ENCODE peak calls at places on chromosomes 7 and 10, in eight cellular contexts. R is neuronal stem cell; Z is cardiac muscle cell; U is RWPE2; S is pancreas; Q is CD8-positive, alpha-beta T cell; J is CD4-positive, alpha-beta T cell; A is trophoblast cell. B is an unnamed sample.

GRCh38 chr10:97915761-97916160 is 66.1 kb downstream of the GOLGA7B start:
- DNase-seq in R (no peak), Z (no peak), U (no peak), S (no peak), Q (no peak), J (no peak), A (no peak), B (no peak)

GRCh38 chr7:138919912-138920311 is 61.3 kb downstream of the KIAA1549 start:
- DNase-seq in R (no peak), Z (no peak), U (no peak), S (no peak), Q (no peak), J (no peak), A (no peak), B (no peak)

GRCh38 chr7:36315309-36315948 is 74.2 kb upstream of the ANLN start:
- DNase-seq in R (no peak), Z (no peak), U (no peak), S (no peak), Q (no peak), J (no peak), A (no peak), B (no peak)

GRCh38 chr10:80900661-80901060 is 363.0 kb downstream of the SH2D4B start:
- DNase-seq in R (no peak), Z (no peak), U (no peak), S (no peak), Q (no peak), J (no peak), A (no peak), B (no peak)

GRCh38 chr10:116082762-116083161 is 190.2 kb downstream of the GFRA1 start:
- DNase-seq in R (no peak), Z (no peak), U (no peak), S (no peak), Q (no peak), J (no peak), A (no peak), B (no peak)

GRCh38 chr10:8061274-8062211 is 7.1 kb downstream of the GATA3 start:
- DNase-seq in R (peak; percentile 26), Z (no peak), U (no peak), S (no peak), Q (no peak), J (no peak), A (no peak), B (no peak)

GRCh38 chr7:13821152-13821787 is 168.2 kb downstream of the ETV1 start:
- DNase-seq in R (no peak), Z (no peak), U (no peak), S (no peak), Q (no peak), J (no peak), A (no peak), B (peak; percentile 18)

GRCh38 chr10:114427124-114427852 is 23.0 kb upstream of the AFAP1L2 start:
- DNase-seq in R (no peak), Z (peak; percentile 27), U (no peak), S (no peak), Q (no peak), J (no peak), A (no peak), B (no peak)

GRCh38 chr7:47478926-47479791 is 102.8 kb downstream of the TNS3 start:
- DNase-seq in R (no peak), Z (no peak), U (peak; percentile 32), S (no peak), Q (no peak), J (no peak), A (peak; percentile 76), B (no peak)

DNA sequence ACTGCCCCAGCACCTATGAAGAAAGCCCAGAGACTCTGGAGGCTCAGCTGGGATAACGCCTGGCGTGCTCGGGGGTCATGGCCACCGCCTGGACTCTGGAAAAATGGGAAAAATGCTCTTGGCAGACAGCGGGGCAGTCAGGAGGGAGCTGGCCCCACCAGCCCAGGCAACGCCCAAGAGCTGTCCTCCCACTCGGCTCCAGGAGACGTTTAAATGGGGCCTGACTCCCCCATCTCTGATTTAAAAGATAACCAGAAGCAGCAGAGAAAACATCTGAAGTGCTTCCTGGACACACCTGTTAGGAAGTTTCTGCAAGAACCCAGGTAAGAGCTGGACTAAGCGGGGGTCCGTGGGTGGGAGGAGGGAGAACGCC is 83.7 kb upstream of the INSIG1 start:
- DNase-seq in R (no peak), Z (no peak), U (no peak), S (no peak), Q (no peak), J (no peak), A (no peak), B (no peak)
- H3K27ac ChIP-seq in R (no peak overlapping the region), Z (no peak overlapping the region), U (peak overlapping the region; percentile 49), S (peak overlapping the region; percentile 79), Q (no peak overlapping the region), J (no peak overlapping the region), A (no peak overlapping the region), B (no peak overlapping the region)

GRCh38 chr10:12348870-12349627 is at the start of gene CAMK1D:
- DNase-seq in R (peak; percentile 69), Z (peak; percentile 70), U (no peak), S (peak; percentile 88), Q (peak; percentile 81), J (peak; percentile 85), A (no peak), B (peak; percentile 91)
- H3K27ac ChIP-seq in R (peak within 1 kb of the TSS; percentile 76), Z (no peak within 1 kb of the TSS), U (no peak within 1 kb of the TSS), S (peak within 1 kb of the TSS; percentile 89), Q (peak within 1 kb of the TSS; percentile 77), J (peak within 1 kb of the TSS; percentile 84), A (no peak within 1 kb of the TSS), B (peak within 1 kb of the TSS; percentile 91)

GRCh38 chr10:62019685-62020361 is 118.3 kb downstream of the ARID5B start:
- DNase-seq in R (no peak), Z (no peak), U (no peak), S (no peak), Q (no peak), J (no peak), A (no peak), B (no peak)
- H3K27ac ChIP-seq in R (peak overlapping the region; percentile 7), Z (no peak overlapping the region), U (peak overlapping the region; percentile 83), S (no peak overlapping the region), Q (no peak overlapping the region), J (no peak overlapping the region), A (peak overlapping the region; percentile 21), B (peak overlapping the region; percentile 57)

DNA sequence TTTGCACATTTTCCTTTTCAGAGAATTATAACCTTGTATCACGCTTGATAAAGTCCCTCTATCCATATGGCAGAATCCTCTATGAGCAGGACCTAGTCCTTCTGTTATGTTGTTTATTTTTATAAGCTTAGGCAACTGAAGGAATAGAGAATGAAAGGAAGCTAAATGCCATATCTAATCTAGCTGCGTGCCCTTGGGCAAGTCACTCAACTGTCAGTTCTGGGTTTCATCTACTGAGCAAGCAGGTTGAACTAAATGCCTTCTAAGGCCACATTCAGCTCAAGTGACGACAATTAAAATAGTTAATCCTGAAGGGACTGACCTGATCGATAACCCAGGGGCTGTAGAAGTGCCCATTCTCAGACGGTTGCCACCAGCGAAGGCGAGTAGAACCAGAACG is 93.9 kb upstream of the SLC26A5 start:
- DNase-seq in R (no peak), Z (no peak), U (no peak), S (no peak), Q (no peak), J (no peak), A (no peak), B (no peak)
- H3K27ac ChIP-seq in R (no peak overlapping the region), Z (no peak overlapping the region), U (no peak overlapping the region), S (no peak overlapping the region), Q (no peak overlapping the region), J (no peak overlapping the region), A (no peak overlapping the region), B (no peak overlapping the region)

GRCh38 chr10:44995581-44995913 is 5.2 kb upstream of the ZNF22 start:
- DNase-seq in R (no peak), Z (no peak), U (no peak), S (no peak), Q (no peak), J (no peak), A (no peak), B (no peak)

GRCh38 chr10:44997105-44997748 is 3.5 kb upstream of the ZNF22 start:
- DNase-seq in R (no peak), Z (no peak), U (no peak), S (no peak), Q (no peak), J (no peak), A (no peak), B (no peak)

GRCh38 chr10:44995914-44996633 is 4.6 kb upstream of the ZNF22 start:
- DNase-seq in R (no peak), Z (peak; percentile 80), U (no peak), S (peak; percentile 71), Q (no peak), J (no peak), A (no peak), B (no peak)

GRCh38 chr10:45000138-45000763 is 472 bp upstream of the ZNF22 start:
- DNase-seq in R (no peak), Z (peak; percentile 90), U (no peak), S (no peak), Q (no peak), J (no peak), A (no peak), B (peak; percentile 52)

GRCh38 chr10:44998146-44998631 is 2.5 kb upstream of the ZNF22 start:
- DNase-seq in R (no peak), Z (peak; percentile 97), U (no peak), S (no peak), Q (no peak), J (no peak), A (no peak), B (no peak)
- H3K27ac ChIP-seq in R (no peak overlapping the region), Z (no peak overlapping the region), U (no peak overlapping the region), S (peak overlapping the region; percentile 82), Q (no peak overlapping the region), J (no peak overlapping the region), A (no peak overlapping the region), B (peak overlapping the region; percentile 86)